ENCODE peak calls at places on chromosome 10, in ten cellular contexts. C is fibroblast of the aortic adventitia; D is uterus; B is HFF-Myc; S is CD8-positive, alpha-beta memory T cell; O is NT2/D1; V is GM12878; T is IMR-90; K is H7; E is GM23248. R is an unnamed sample.
A peak's percentile ranks its signal among the peaks of the same experiment; 100 is the strongest.

GRCh38 chr10:96995851-96996250 is 163.8 kb downstream of the LCOR start:
- DNase-seq in B (no peak), S (no peak), V (no peak), C (peak; percentile 20), E (no peak), T (peak; percentile 20), K (no peak), O (no peak), D (no peak), R (no peak)

GRCh38 chr10:111175786-111176185 is 99.0 kb downstream of the ADRA2A start:
- DNase-seq in D (no peak), T (no peak), E (no peak), K (no peak), V (no peak), S (no peak), C (no peak), O (no peak), B (no peak), R (no peak)

GRCh38 chr10:97515260-97515978 is 16.7 kb downstream of the UBTD1 start:
- DNase-seq in K (no peak), O (no peak), T (no peak), S (no peak), D (no peak), B (no peak), C (no peak), V (no peak), E (no peak), R (no peak)

GRCh38 chr10:43219848-43220247 is 47.0 kb downstream of the RASGEF1A start:
- DNase-seq in O (no peak), S (no peak), D (no peak), E (no peak), K (no peak), T (no peak), V (no peak), C (no peak), B (no peak), R (no peak)

GRCh38 chr10:24544776-24545175 is 178.9 kb downstream of the ARHGAP21 start:
- DNase-seq in O (no peak), K (no peak), B (no peak), V (no peak), S (no peak), T (no peak), E (no peak), D (no peak), C (no peak), R (no peak)

GRCh38 chr10:101071266-101071884 is 9.6 kb downstream of the KAZALD1 start:
- DNase-seq in T (peak; percentile 73), C (peak; percentile 19), V (peak; percentile 34), O (no peak), B (no peak), E (peak; percentile 82), D (no peak), K (no peak), S (no peak), R (no peak)

GRCh38 chr10:74955796-74956195 is 129.4 kb downstream of the KAT6B start:
- DNase-seq in B (no peak), O (no peak), T (peak; percentile 30), V (no peak), E (no peak), D (no peak), K (no peak), S (no peak), C (no peak), R (no peak)

GRCh38 chr10:79224263-79224949 is 122.9 kb upstream of the PPIF start:
- DNase-seq in V (no peak), C (no peak), S (no peak), D (no peak), K (no peak), T (no peak), O (no peak), B (no peak), E (no peak), R (no peak)

GRCh38 chr10:120115959-120116358 is 223.4 kb downstream of the SEC23IP start:
- DNase-seq in B (no peak), S (no peak), E (no peak), O (no peak), C (no peak), T (no peak), K (no peak), D (no peak), V (no peak), R (no peak)

GRCh38 chr10:75430000-75430763 is 1.2 kb upstream of the LRMDA start:
- DNase-seq in S (no peak), E (no peak), T (no peak), D (no peak), C (peak; percentile 53), O (peak; percentile 43), B (no peak), V (no peak), K (peak; percentile 55), R (no peak)

GRCh38 chr10:93680414-93681047 is 21.9 kb downstream of the FRA10AC1 start:
- DNase-seq in O (no peak), B (no peak), D (no peak), S (no peak), C (peak; percentile 70), K (no peak), V (no peak), E (peak; percentile 63), T (peak; percentile 37), R (no peak)

GRCh38 chr10:13741438-13741837 is 154.7 kb downstream of the PRPF18 start:
- DNase-seq in V (no peak), O (no peak), T (no peak), B (no peak), D (no peak), S (no peak), E (no peak), K (no peak), C (no peak), R (no peak)

GRCh38 chr10:4144802-4145201 is 359.8 kb upstream of the KLF6 start:
- DNase-seq in B (no peak), K (no peak), V (no peak), C (peak; percentile 11), S (no peak), O (no peak), T (peak; percentile 20), D (no peak), E (peak; percentile 63), R (no peak)

DNA sequence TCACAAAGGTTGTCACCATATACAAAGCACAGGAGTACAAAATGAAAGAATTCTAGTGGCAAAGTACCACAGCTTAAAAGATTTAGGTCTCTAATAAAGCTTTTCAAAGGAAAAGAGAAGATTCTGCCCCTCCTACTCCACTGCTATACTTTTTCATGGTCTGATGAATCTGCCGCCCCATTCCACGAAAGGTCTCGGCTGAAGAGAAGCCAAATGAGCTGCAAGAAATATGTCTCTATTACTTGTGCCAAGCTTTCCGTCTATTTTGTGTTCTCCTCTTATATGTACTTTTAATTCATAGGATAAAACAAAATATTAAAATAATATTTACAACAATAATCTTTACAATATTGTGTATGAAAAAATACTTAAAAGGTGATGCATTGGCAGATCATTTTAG is 222.6 kb downstream of the ANK3 start:
- DNase-seq in D (no peak), K (no peak), O (no peak), E (peak; percentile 18), B (no peak), T (no peak), V (no peak), S (no peak), C (no peak), R (no peak)
- H3K4me3 ChIP-seq in D (peak overlapping the region; percentile 19), K (no peak overlapping the region), O (no peak overlapping the region), E (peak overlapping the region; percentile 30), B (no peak overlapping the region), T (peak overlapping the region; percentile 24), V (no peak overlapping the region), S (no peak overlapping the region), C (peak overlapping the region; percentile 29), R (no peak overlapping the region)

GRCh38 chr10:103204353-103205255 is 11.5 kb upstream of the NT5C2 start:
- DNase-seq in V (no peak), B (no peak), O (peak; percentile 89), C (no peak), E (no peak), S (no peak), K (peak; percentile 62), D (no peak), T (peak; percentile 64), R (peak; percentile 96)

GRCh38 chr10:103199498-103199897 is 6.4 kb upstream of the NT5C2 start:
- DNase-seq in O (no peak), E (no peak), C (no peak), D (no peak), S (no peak), K (no peak), V (no peak), T (no peak), B (no peak), R (no peak)

GRCh38 chr10:103202319-103202718 is 9.2 kb upstream of the NT5C2 start:
- DNase-seq in K (no peak), V (no peak), B (no peak), O (no peak), S (no peak), C (no peak), T (no peak), D (no peak), E (no peak), R (no peak)

GRCh38 chr10:103207141-103207540 is 14.1 kb upstream of the NT5C2 start:
- DNase-seq in K (no peak), S (no peak), T (no peak), O (no peak), B (no peak), E (no peak), D (no peak), V (no peak), C (no peak), R (no peak)

GRCh38 chr10:103203466-103203865 is 10.4 kb upstream of the NT5C2 start:
- DNase-seq in E (no peak), S (no peak), K (no peak), O (no peak), B (no peak), D (no peak), T (no peak), V (no peak), C (no peak), R (no peak)
- H3K4me3 ChIP-seq in E (no peak overlapping the region), S (no peak overlapping the region), K (no peak overlapping the region), O (no peak overlapping the region), B (no peak overlapping the region), D (no peak overlapping the region), T (no peak overlapping the region), V (no peak overlapping the region), C (no peak overlapping the region), R (no peak overlapping the region)

GRCh38 chr10:124734311-124735166 is 9.6 kb downstream of the FAM53B start:
- DNase-seq in E (no peak), T (no peak), K (no peak), D (no peak), O (no peak), B (no peak), S (no peak), C (no peak), V (no peak), R (no peak)
- H3K4me3 ChIP-seq in E (no peak overlapping the region), T (no peak overlapping the region), K (no peak overlapping the region), D (no peak overlapping the region), O (no peak overlapping the region), B (no peak overlapping the region), S (peak overlapping the region; percentile 26), C (no peak overlapping the region), V (no peak overlapping the region), R (no peak overlapping the region)

DNA sequence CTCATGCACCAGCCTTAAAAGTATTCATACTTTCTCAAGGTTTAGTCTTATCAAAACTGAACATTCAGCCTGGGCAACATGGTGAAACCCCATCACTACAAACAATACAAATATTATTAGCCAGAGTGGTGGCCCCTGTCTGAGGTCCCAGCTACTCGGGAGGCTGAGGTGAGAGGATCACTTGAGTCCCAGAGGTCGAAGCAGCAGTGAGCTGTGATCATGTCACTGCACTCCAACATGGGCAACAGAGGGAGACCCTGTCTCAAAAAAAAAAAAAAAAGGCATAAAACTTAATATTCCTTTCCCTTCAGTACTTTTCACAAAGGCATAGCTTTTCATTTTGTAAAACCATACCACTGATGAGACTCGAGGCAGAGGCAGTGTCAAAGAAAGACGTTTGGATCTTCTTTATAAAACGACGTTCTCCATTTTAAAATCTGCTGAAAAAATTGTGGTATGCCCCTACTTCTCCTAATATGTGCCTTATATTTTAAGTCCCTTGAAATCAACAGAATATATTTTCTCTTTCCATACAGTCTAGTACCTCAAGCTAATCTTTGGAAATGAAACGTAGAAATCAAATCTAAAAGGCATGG is 1.9 kb downstream of the NSUN6 start:
- DNase-seq in E (no peak), D (no peak), V (no peak), T (no peak), B (no peak), O (no peak), C (no peak), K (no peak), S (no peak), R (no peak)
- H3K4me3 ChIP-seq in E (peak overlapping the region; percentile 98), D (no peak overlapping the region), V (peak overlapping the region; percentile 91), T (no peak overlapping the region), B (peak overlapping the region; percentile 53), O (no peak overlapping the region), C (peak overlapping the region; percentile 91), K (no peak overlapping the region), S (peak overlapping the region; percentile 5), R (no peak overlapping the region)